ENCODE peak calls at places on chromosomes 7 and 10, in seven cellular contexts. L is dorsolateral prefrontal cortex, J is foreskin keratinocyte, U is H9, V is GM20000, G is glutamatergic neuron, D is foreskin fibroblast. A is an unnamed sample.

GRCh38 chr10:27240212-27240890 is at the start of gene ACBD5:
- DNase-seq in L (peak), J (peak), U (peak), V (peak), G (peak), D (peak), A (peak)

GRCh38 chr7:36875794-36876193 is 151.5 kb upstream of the AOAH start:
- DNase-seq in L (no peak), J (no peak), U (no peak), V (no peak), G (no peak), D (no peak), A (no peak)

GRCh38 chr7:117212969-117213877 is 109.6 kb downstream of the WNT2 start:
- DNase-seq in L (peak), J (no peak), U (peak), V (peak), G (peak), D (peak), A (peak)

GRCh38 chr7:149776305-149776704 is 2.9 kb upstream of the ZNF467 start:
- DNase-seq in L (no peak), J (no peak), U (no peak), V (no peak), G (peak), D (no peak), A (peak)

GRCh38 chr7:28329616-28330373 is 82.5 kb upstream of the CREB5 start:
- DNase-seq in L (no peak), J (no peak), U (no peak), V (no peak), G (no peak), D (no peak), A (peak)

GRCh38 chr7:24283559-24283899 is 461 bp upstream of the NPY start:
- DNase-seq in L (no peak), J (no peak), U (no peak), V (no peak), G (peak), D (no peak), A (no peak)

GRCh38 chr10:6200588-6201510 is 1.9 kb upstream of the PFKFB3 start:
- DNase-seq in L (no peak), J (no peak), U (peak), V (peak), G (peak), D (no peak), A (no peak)

GRCh38 chr10:43226851-43227845 is 39.7 kb downstream of the RASGEF1A start:
- DNase-seq in L (no peak), J (no peak), U (peak), V (no peak), G (peak), D (no peak), A (no peak)

GRCh38 chr7:50418526-50418925 is 31.6 kb downstream of the FIGNL1 start:
- DNase-seq in L (no peak), J (no peak), U (no peak), V (no peak), G (no peak), D (no peak), A (no peak)

GRCh38 chr10:22573820-22574569 is 140.4 kb downstream of the PIP4K2A start:
- DNase-seq in L (no peak), J (no peak), U (no peak), V (no peak), G (no peak), D (peak), A (peak)

GRCh38 chr10:18097524-18097923 is 42.7 kb upstream of the CACNB2 start:
- DNase-seq in L (no peak), J (peak), U (no peak), V (no peak), G (no peak), D (no peak), A (peak)

GRCh38 chr10:11560076-11560709 is 51.3 kb downstream of the USP6NL start:
- DNase-seq in L (no peak), J (no peak), U (no peak), V (peak), G (no peak), D (no peak), A (peak)

GRCh38 chr7:92244803-92245486 is 769 bp downstream of the KRIT1 start:
- DNase-seq in L (no peak), J (no peak), U (no peak), V (no peak), G (no peak), D (no peak), A (no peak)

DNA sequence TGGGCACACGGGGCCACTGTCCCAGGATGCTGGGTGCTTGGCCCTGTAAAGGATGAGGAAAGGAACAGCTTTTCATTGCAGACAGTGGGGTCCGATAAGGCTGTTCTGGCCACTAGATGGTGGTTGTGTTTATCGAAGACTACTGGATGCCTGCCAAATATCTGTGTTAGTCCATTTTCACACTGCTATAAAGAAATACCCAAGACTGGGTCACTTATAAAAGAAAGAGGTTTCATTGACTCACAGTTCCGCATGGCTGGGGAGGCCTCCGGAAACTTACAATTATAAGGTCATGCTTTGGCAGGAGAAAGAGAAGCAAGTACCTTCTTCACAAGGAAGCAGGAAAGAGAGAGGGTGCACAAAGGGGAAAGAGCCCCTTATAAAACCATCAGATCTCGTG is 32.2 kb upstream of the GARS1 start:
- DNase-seq in L (no peak), J (no peak), U (no peak), V (no peak), G (no peak), D (no peak), A (peak)
- TF ChIP-seq CTCF in L (no peak), J (no peak), U (no peak), V (no peak), G (no peak), D (no peak), A (peak)

DNA sequence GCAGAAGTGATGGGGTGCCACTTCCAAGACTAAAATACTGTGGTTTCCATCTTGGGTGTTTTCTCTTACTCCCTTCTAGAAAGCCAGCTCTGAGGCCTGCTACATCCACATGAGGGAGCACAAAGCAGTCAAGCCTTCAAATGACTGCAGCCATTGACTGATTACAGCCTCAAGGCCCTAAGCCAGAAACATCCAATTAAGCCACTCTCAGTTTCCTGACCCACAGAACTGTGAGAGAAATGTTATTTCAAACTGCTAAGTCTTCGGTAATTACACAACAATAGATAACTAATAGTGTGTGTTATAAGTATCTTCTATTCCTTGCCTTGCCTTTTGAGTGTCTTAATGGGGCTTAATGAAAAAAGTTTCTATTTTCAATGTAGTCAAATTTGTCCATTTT is 24.8 kb downstream of the BRAF start:
- DNase-seq in L (no peak), J (no peak), U (no peak), V (no peak), G (no peak), D (no peak), A (no peak)
- TF ChIP-seq CTCF in L (no peak), J (no peak), U (no peak), V (peak), G (no peak), D (no peak), A (no peak)

DNA sequence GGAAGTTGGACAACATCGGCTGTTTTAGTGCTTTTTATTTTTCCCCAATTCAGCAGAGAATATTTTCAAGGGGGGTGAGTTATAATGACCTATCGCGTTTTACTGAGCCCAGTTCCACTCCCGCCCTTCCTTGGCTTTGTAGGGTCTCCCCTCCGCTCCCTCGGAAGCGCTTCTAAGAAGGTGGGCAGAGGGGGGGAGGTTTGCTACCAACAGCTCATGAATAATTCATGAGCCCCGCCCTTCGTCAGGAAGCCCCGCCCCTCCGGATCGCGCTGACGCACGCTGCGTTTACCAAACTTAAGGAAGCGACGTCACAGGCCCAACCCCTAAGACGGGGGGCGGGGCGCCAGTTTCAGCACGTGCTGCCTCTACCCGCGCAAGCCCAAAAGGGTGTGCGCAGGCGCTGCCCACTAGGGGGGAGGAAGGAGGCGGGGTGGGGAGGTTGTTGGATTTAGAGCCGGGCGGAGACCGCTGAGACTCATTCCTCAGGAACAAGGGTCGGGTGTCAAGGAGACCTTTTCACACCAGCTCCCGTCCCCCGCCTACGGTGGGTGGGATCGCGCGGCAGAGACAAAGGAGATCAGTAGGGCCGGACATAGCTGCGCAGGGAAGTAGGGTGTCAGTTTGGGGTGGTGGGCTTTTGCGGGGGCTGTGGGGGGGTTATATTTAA is 529 bp upstream of the MEPCE start:
- DNase-seq in L (peak), J (peak), U (peak), V (peak), G (peak), D (peak), A (peak)
- TF ChIP-seq CTCF in L (no peak), J (peak), U (no peak), V (no peak), G (peak), D (no peak), A (no peak)

GRCh38 chr10:71222541-71223364 is 10.4 kb downstream of the UNC5B start:
- DNase-seq in L (no peak), J (no peak), U (peak), V (no peak), G (no peak), D (peak), A (no peak)
- TF ChIP-seq CTCF in L (no peak), J (no peak), U (peak), V (no peak), G (no peak), D (no peak), A (no peak)

GRCh38 chr7:121510302-121510701 is 114.2 kb upstream of the FAM3C start:
- DNase-seq in L (no peak), J (no peak), U (peak), V (no peak), G (no peak), D (no peak), A (no peak)
- TF ChIP-seq CTCF in L (no peak), J (peak), U (peak), V (no peak), G (no peak), D (no peak), A (no peak)

DNA sequence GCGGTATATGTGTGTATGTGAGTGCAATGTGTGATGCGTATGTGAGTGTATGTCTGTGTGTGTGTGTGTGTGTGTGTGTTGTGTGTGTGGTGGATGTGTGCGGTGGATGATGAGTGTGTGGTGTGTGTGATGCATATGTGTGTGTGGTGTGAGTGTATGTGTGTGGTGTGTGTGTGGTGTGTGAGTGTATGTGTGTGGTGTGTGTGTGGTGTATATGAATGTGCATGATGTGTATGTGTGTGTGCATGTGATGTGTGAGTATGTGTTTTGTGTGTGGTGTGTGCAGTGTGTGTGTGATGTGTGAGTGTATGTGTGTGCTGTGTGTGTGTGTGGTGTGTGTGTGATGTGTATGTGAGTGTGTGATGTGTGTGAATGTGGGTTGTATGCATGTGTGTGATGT is 222.0 kb downstream of the SKAP2 start:
- DNase-seq in L (no peak), J (no peak), U (no peak), V (no peak), G (no peak), D (no peak), A (no peak)
- TF ChIP-seq CTCF in L (no peak), J (no peak), U (no peak), V (no peak), G (no peak), D (no peak), A (no peak)

GRCh38 chr7:122803323-122803722 is 82.9 kb downstream of the CADPS2 start:
- DNase-seq in L (no peak), J (no peak), U (no peak), V (peak), G (no peak), D (no peak), A (peak)
- TF ChIP-seq CTCF in L (peak), J (peak), U (peak), V (no peak), G (peak), D (no peak), A (peak)

A was measured in fibroblast of pulmonary artery.